ENCODE peak calls at places on chromosomes 4 and X, in eight cellular contexts. O, J, Q, K, H, C, P and L are unnamed samples. For H3K4me1, the result is how much of the 10 kb centered on the place peaks cover.

GRCh38 chrX:108186811-108187210 is 95.2 kb downstream of the ATG4A start:
- DNase-seq in K (peak), C (no peak), O (no peak), H (no peak), P (peak), Q (peak), J (no peak), L (peak)

GRCh38 chr4:14379148-14379547 is 623.1 kb upstream of the CPEB2 start:
- DNase-seq in C (no peak), P (no peak), O (no peak), Q (no peak), K (no peak), H (no peak), J (no peak), L (no peak)

GRCh38 chr4:105765690-105766407 is 57.3 kb downstream of the GSTCD start:
- DNase-seq in Q (peak), J (peak), O (no peak), H (no peak), C (peak), P (peak), K (peak), L (peak)

GRCh38 chr4:4225915-4226605 is 669 bp downstream of the OTOP1 start:
- DNase-seq in O (peak), J (no peak), C (no peak), Q (peak), K (no peak), H (no peak), P (no peak), L (no peak)

GRCh38 chr4:148026022-148026421 is 294.1 kb downstream of the ARHGAP10 start:
- DNase-seq in O (no peak), K (no peak), Q (peak), J (no peak), C (no peak), P (no peak), H (no peak), L (no peak)

GRCh38 chr4:41883988-41884737 is 51.1 kb upstream of the TMEM33 start:
- DNase-seq in J (no peak), K (no peak), P (peak), Q (no peak), H (no peak), C (no peak), O (peak), L (no peak)

GRCh38 chr4:104420766-104421165 is 73.9 kb downstream of the CXXC4 start:
- DNase-seq in K (no peak), C (peak), P (no peak), O (no peak), Q (no peak), H (no peak), J (no peak), L (no peak)

GRCh38 chrX:40778861-40779575 is 43.7 kb upstream of the MED14 start:
- DNase-seq in C (no peak), Q (peak), O (no peak), H (no peak), K (no peak), P (no peak), J (no peak), L (peak)

DNA sequence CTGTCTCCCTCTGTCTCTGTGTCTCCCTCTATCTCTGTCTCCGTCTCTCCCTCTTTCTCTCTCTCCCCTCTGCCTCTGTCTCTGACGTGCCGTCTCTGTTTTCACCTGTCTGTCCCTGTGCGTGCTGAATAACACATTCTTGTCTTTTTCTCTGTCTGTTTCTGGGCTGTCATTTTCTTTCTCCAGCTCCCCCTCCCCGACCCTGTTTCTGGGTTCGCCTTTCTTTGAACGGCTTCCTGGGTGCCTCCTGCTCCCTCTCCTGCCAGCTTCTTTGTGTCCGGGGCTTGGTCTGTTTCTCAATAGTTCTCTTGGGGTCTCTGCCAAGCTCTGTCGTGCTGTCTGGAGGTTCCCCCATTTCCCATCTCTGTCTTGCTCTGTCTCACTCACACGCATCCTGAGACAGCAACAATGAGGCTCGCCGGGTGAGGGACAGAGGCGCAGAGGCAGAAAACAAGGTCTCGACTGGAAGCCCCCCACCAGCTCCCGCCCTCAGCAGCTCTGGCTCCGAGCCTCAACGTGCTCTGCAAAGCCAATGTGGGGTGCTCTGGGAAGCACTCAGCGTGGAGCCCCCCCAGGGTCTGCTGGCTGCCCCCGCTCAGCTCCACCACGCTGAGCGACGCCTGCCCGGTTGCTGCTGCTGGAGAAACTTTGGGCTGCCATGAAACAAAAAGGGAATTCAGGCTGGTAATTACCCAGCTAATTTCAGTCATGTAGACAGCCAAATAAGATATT is 3.4 kb downstream of the CPLX1 start:
- DNase-seq in O (no peak), P (no peak), K (no peak), Q (no peak), C (no peak), H (no peak), J (no peak), L (no peak)
- H3K27ac ChIP-seq in O (no peak), P (no peak), K (no peak), Q (no peak), C (no peak), H (no peak), J (no peak), L (no peak)

GRCh38 chr4:1576961-1577814 is 106.9 kb downstream of the FAM53A start:
- DNase-seq in Q (no peak), J (no peak), H (no peak), C (no peak), K (no peak), O (no peak), P (no peak), L (no peak)

GRCh38 chr4:1577818-1578217 is 106.3 kb downstream of the FAM53A start:
- DNase-seq in J (no peak), K (no peak), P (no peak), C (no peak), Q (no peak), H (no peak), O (no peak), L (no peak)

GRCh38 chr4:1579834-1580686 is 104.1 kb downstream of the FAM53A start:
- DNase-seq in H (no peak), K (peak), J (peak), Q (no peak), O (peak), P (peak), C (no peak), L (peak)

GRCh38 chr4:1578301-1578781 is 105.8 kb downstream of the FAM53A start:
- DNase-seq in K (no peak), J (no peak), P (no peak), C (no peak), H (no peak), O (no peak), Q (no peak), L (no peak)

DNA sequence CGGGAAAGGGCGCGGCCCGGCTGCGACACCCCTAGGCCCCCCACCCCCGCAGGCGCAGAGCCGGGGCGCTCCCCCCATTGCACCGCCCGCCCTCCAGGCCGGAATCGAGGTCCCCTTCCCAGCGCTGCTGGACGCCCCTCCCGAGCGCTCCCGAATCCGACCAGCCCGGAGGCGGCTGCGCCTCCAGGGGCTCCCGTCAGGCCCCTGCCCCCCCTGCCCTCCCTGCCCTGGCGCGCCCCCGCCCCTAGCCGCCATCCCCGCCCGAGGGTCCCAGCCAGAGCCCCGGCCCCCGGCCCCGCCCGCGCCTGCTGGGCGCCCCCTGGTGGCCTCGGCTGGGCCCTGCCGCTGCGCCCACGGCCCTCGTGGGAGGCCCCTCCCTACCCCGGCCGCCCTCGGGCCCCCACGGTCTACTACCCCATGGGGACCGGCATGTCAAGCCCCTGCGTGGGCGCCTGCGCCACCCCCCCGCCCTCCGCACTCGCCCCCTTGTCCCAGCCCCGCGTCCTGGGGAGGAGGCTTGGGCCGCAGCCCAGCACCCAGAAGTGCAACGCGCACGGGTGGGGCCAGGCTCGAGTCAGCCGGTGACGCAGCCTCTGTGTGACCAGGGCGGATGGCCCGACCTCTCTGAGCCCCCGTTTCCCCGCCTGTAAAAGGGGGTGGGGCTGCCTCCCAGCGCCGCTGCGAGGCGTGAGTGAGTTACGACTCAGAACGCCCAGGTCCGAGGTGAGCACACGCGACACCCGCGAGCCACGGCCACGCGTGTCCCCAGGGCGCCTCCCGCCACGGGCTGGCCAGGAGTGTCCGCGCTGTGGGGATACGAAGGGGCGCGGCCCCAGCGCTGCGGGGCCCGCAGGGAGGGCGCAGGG is 104.9 kb downstream of the FAM53A start:
- DNase-seq in K (peak), O (peak), P (no peak), J (peak), Q (peak), H (no peak), C (no peak), L (peak)
- TF ChIP-seq RAD21 in K (peak), O (no peak), P (no peak), J (no peak), Q (no peak), H (no peak), C (peak), L (no peak)

GRCh38 chr4:7894677-7895181 is 44.9 kb downstream of the AFAP1 start:
- DNase-seq in K (no peak), J (no peak), H (no peak), O (peak), P (no peak), Q (no peak), C (no peak), L (no peak)
- H3K4me1 ChIP-seq in K (half or more), J (under half), H (under half), O (half or more), P (under half), Q (under half), C (under half), L (under half)

DNA sequence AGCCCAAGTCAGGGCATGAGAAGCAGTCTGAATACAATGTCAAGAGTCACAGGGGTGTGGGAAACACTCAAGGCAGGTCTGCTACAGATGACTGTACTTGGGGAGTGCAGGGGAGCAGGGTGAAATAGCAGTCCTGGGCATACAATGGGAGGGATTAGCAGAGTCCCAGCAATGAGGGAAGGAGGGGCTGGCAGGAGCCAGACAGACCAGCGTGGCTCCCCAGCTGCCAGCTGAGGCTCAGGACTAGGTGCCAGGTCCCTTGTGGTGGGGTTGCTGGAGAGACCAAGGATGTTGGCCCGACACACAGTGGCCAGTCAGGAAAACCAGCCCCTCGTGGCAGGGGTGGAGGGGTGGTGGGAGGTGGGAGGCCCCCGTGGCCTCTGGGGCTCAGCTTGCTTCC is 86.6 kb downstream of the RTL5 start:
- DNase-seq in O (no peak), K (no peak), H (no peak), C (no peak), P (no peak), J (no peak), Q (no peak), L (no peak)
- H3K27ac ChIP-seq in O (no peak), K (no peak), H (no peak), C (peak), P (no peak), J (no peak), Q (no peak), L (no peak)

GRCh38 chr4:157222764-157223145 is 2.2 kb downstream of the GRIA2 start:
- DNase-seq in O (peak), C (no peak), Q (no peak), P (no peak), K (no peak), H (no peak), J (no peak), L (no peak)

GRCh38 chr4:157223446-157223845 is 2.9 kb downstream of the GRIA2 start:
- DNase-seq in Q (no peak), K (no peak), P (no peak), H (no peak), C (no peak), O (no peak), J (no peak), L (no peak)

GRCh38 chr4:157220026-157220881 is at the start of gene GRIA2:
- DNase-seq in Q (peak), O (peak), J (peak), P (peak), K (peak), H (no peak), C (no peak), L (no peak)

GRCh38 chr4:157221426-157221894 is 932 bp downstream of the GRIA2 start:
- DNase-seq in J (no peak), P (no peak), H (no peak), Q (no peak), K (no peak), C (no peak), O (peak), L (no peak)

GRCh38 chr4:157221895-157222763 is 1.6 kb downstream of the GRIA2 start:
- DNase-seq in J (no peak), O (peak), P (no peak), C (no peak), H (no peak), Q (no peak), K (no peak), L (no peak)
- TF ChIP-seq RAD21 in J (no peak), O (no peak), P (no peak), C (peak), H (no peak), Q (no peak), K (no peak), L (no peak)

DNA sequence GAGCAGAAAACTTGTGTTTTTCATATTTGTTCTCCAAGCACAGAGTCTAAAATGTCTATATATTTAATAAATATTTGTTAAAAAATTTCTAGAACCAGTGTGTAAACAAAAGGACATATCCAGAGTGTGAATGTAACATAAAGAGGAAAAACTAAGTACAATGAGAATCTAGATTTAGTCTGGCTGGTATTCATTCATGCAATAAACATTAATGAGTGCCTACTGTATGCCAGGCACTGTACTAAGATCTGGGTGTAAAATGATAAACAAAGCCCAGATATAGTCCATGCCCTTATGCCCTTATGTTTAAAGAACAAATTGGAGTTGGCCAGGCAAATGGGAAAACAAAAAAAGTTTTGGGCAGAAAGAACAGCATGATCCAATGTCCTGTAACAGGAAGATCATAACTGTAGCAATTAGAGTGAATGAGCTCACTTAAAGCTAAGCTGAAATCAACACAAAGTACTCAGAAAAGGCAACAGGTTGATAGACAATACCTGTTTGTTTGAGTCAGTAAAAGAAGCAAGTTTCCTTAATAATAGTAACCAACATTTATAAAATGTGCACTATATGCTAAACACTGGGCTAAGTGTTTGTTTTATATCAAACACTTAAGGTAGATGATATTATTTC is 1.3 kb upstream of the TMLHE start:
- DNase-seq in O (no peak), K (no peak), H (no peak), J (no peak), P (no peak), C (no peak), Q (no peak), L (no peak)
- H3K4me1 ChIP-seq in O (under half), K (under half), H (under half), J (under half), P (under half), C (under half), Q (under half), L (under half)